ENCODE peak calls at places on chromosomes 2 and 18, in six cellular contexts. J is prostate gland, V is fibroblast of lung, X is A673, F is heart left ventricle, K is mesendoderm. W is an unnamed sample.
A peak's percentile ranks its signal among the peaks of the same experiment; 100 is the strongest.

GRCh38 chr18:10927290-10927979 is 221.9 kb downstream of the PIEZO2 start:
- DNase-seq in J (no peak), V (peak; percentile 87), X (peak; percentile 34), F (no peak), K (no peak), W (no peak)

GRCh38 chr18:45417392-45417791 is 197.9 kb upstream of the SLC14A2 start:
- DNase-seq in J (no peak), V (no peak), X (no peak), F (no peak), K (peak; percentile 61), W (no peak)

GRCh38 chr2:40507429-40507828 is 55.5 kb upstream of the SLC8A1 start:
- DNase-seq in J (no peak), V (no peak), X (no peak), F (no peak), K (no peak), W (no peak)

GRCh38 chr18:78503129-78503528 is 476.5 kb upstream of the SALL3 start:
- DNase-seq in J (no peak), V (no peak), X (no peak), F (no peak), K (no peak), W (no peak)

GRCh38 chr18:13566941-13567762 is 159.2 kb downstream of the FAM210A start:
- DNase-seq in J (no peak), V (peak; percentile 12), X (no peak), F (peak; percentile 73), K (no peak), W (peak; percentile 79)

GRCh38 chr2:182761903-182762302 is 45.8 kb downstream of the DNAJC10 start:
- DNase-seq in J (no peak), V (peak; percentile 77), X (no peak), F (no peak), K (no peak), W (no peak)

GRCh38 chr2:69459936-69460335 is 22.7 kb upstream of the NFU1 start:
- DNase-seq in J (no peak), V (no peak), X (no peak), F (no peak), K (no peak), W (no peak)

GRCh38 chr2:166179201-166179600 is 51.4 kb upstream of the SCN1A start:
- DNase-seq in J (no peak), V (peak; percentile 68), X (peak; percentile 31), F (no peak), K (no peak), W (no peak)

GRCh38 chr2:205686231-205687017 is 4.1 kb downstream of the NRP2 start:
- DNase-seq in J (no peak), V (peak; percentile 27), X (peak; percentile 45), F (no peak), K (peak; percentile 70), W (no peak)

GRCh38 chr2:60554649-60555065 is 1.2 kb upstream of the BCL11A start:
- DNase-seq in J (no peak), V (no peak), X (peak; percentile 26), F (no peak), K (peak; percentile 69), W (no peak)

GRCh38 chr2:101828267-101829017 is 130.9 kb downstream of the MAP4K4 start:
- DNase-seq in J (no peak), V (peak; percentile 91), X (no peak), F (no peak), K (no peak), W (no peak)

GRCh38 chr2:207513577-207514257 is 16.0 kb upstream of the CREB1 start:
- DNase-seq in J (no peak), V (peak; percentile 92), X (no peak), F (no peak), K (no peak), W (no peak)

DNA sequence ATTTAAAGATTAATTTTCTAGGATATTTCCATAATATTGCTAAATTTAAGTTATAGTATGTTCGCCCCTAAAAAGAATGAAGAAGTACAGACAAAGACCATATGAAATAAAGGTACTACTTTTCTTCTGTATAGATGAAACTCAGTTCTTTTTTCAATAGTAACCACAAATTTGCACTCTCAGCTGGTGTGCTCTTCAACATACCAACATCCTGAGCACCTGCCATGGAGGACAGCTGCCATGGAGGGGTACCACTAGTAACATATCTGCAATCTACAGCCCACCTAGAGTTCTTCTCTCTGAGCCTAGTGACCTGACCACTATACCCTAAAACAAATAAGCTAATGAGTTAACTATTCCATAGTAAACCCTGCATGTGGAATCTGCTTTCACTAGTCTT is 36.8 kb upstream of the ERCC3 start:
- DNase-seq in J (no peak), V (no peak), X (no peak), F (no peak), K (no peak), W (no peak)
- H3K36me3 ChIP-seq in J (no peaks in the 10 kb centered on the region), V (no peaks in the 10 kb centered on the region), X (no peaks in the 10 kb centered on the region), F (peaks cover 99% of the 10 kb centered on the region), K (no peaks in the 10 kb centered on the region), W (peaks cover 25% of the 10 kb centered on the region)

DNA sequence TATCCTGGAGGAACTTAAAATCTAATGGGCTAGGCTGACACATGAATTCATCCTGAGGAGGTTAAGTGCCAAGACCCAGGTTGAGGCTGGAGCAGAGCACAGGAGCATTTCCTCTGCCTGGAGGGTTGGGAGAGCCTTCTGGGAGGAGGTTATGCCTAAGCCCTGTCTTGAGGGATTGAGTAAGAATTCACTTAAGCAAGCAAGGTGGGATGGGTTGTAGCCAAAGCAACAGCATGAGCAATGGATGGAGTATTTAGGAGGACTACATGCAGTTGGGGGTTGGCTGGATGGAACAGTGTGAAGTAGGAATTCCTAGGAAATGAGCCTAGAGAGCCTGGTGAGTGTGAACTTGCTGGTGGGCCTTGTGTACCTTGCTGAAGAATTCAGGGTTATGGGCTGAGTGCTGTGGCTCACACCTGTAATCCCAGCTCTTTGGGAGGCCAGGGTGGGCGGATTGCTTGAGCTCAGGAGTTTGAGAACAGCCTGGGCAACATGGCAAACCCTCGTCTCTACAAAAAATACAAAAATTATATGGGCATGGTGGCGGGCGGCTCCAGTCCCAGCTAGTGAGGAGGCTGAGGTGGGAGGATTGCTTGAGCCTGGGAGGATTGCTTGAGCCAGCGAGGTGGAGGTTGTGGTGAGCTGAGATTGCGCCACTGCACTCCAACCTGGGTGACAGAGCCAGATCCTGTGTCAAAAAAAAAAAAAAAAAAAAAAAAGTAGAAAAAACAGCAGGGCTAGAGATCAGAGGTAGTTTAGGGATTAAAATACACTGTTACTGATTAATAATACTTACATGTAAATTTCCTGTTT is 22.2 kb downstream of the TANC1 start:
- DNase-seq in J (no peak), V (peak; percentile 73), X (no peak), F (no peak), K (peak; percentile 98), W (no peak)
- H3K4me1 ChIP-seq in J (no peaks in the 10 kb centered on the region), V (peaks cover 14% of the 10 kb centered on the region), X (peaks cover 5% of the 10 kb centered on the region), F (peaks cover 72% of the 10 kb centered on the region), K (peaks cover 10% of the 10 kb centered on the region), W (peaks cover 61% of the 10 kb centered on the region)

GRCh38 chr2:216829533-216829932 is 30.3 kb downstream of the TNP1 start:
- DNase-seq in J (no peak), V (peak; percentile 41), X (peak; percentile 17), F (peak; percentile 93), K (no peak), W (peak; percentile 81)

GRCh38 chr2:216827073-216827725 is 32.7 kb downstream of the TNP1 start:
- DNase-seq in J (no peak), V (no peak), X (peak; percentile 18), F (no peak), K (peak; percentile 13), W (no peak)

GRCh38 chr2:216833076-216833475 is 26.8 kb downstream of the TNP1 start:
- DNase-seq in J (no peak), V (no peak), X (no peak), F (no peak), K (no peak), W (no peak)

GRCh38 chr2:216830346-216830745 is 29.5 kb downstream of the TNP1 start:
- DNase-seq in J (no peak), V (no peak), X (no peak), F (no peak), K (peak; percentile 29), W (no peak)
- H3K36me3 ChIP-seq in J (no peaks in the 10 kb centered on the region), V (no peaks in the 10 kb centered on the region), X (no peaks in the 10 kb centered on the region), F (no peaks in the 10 kb centered on the region), K (no peaks in the 10 kb centered on the region), W (no peaks in the 10 kb centered on the region)

GRCh38 chr2:58920001-58920400 is 678.9 kb upstream of the FANCL start:
- DNase-seq in J (no peak), V (no peak), X (no peak), F (no peak), K (no peak), W (no peak)
- H3K4me1 ChIP-seq in J (no peaks in the 10 kb centered on the region), V (no peaks in the 10 kb centered on the region), X (no peaks in the 10 kb centered on the region), F (no peaks in the 10 kb centered on the region), K (no peaks in the 10 kb centered on the region), W (no peaks in the 10 kb centered on the region)

DNA sequence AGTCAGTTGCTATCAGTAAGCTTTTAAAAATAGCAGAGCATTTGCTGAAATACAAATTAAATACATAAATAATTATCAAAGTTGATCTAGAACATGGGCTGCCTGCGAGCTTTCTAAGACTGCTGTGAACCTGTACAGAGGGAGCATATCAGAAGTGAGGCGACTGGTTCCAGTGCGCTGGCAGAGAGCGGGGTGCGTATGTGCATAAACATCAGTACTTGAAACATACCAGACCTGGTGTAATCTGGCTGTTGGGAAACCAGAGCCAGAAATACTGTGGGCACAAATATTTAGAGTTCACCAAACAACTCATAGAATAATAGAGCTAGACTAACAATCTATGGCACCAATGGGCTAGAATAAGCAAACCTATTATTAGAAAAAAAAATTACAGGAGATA is 27.3 kb downstream of the PDIA6 start:
- DNase-seq in J (no peak), V (no peak), X (no peak), F (peak; percentile 72), K (no peak), W (no peak)
- H3K36me3 ChIP-seq in J (peaks cover 18% of the 10 kb centered on the region), V (peaks cover 25% of the 10 kb centered on the region), X (peaks cover 98% of the 10 kb centered on the region), F (peaks cover 100% of the 10 kb centered on the region), K (peaks cover 41% of the 10 kb centered on the region), W (peaks cover 99% of the 10 kb centered on the region)